ENCODE peak calls at places on chromosomes 6 and 20, in six cellular contexts. P is IMR-90, D is transverse colon, O is fibroblast of lung, R is left lung, B is K562. H is an unnamed sample.

GRCh38 chr6:163443985-163444553 is 29.6 kb downstream of the QKI start:
- DNase-seq in P (no peak), D (no peak), O (no peak), R (no peak), B (peak; percentile 32), H (no peak)

GRCh38 chr20:44728835-44729342 is 13.7 kb downstream of the CCN5 start:
- DNase-seq in P (peak; percentile 68), D (no peak), O (peak; percentile 84), R (peak; percentile 87), B (no peak), H (peak; percentile 55)

GRCh38 chr6:125962900-125963497 is 6.4 kb downstream of the HINT3 start:
- DNase-seq in P (no peak), D (no peak), O (no peak), R (no peak), B (no peak), H (no peak)

GRCh38 chr20:45279992-45280391 is 25.6 kb upstream of the SLPI start:
- DNase-seq in P (no peak), D (no peak), O (no peak), R (no peak), B (no peak), H (no peak)

GRCh38 chr6:108875161-108875555 is 26.9 kb downstream of the ARMC2 start:
- DNase-seq in P (no peak), D (no peak), O (no peak), R (no peak), B (no peak), H (no peak)

GRCh38 chr20:42254673-42255072 is 636.5 kb upstream of the CHD6 start:
- DNase-seq in P (no peak), D (no peak), O (no peak), R (no peak), B (no peak), H (no peak)

GRCh38 chr6:167161895-167162467 is 4.2 kb upstream of the GPR31 start:
- DNase-seq in P (no peak), D (no peak), O (no peak), R (no peak), B (no peak), H (no peak)

GRCh38 chr6:3208096-3208774 is 19.2 kb downstream of the TUBB2B start:
- DNase-seq in P (peak; percentile 95), D (no peak), O (peak; percentile 95), R (no peak), B (peak; percentile 27), H (peak; percentile 39)

GRCh38 chr20:16821211-16822089 is 73.3 kb downstream of the OTOR start:
- DNase-seq in P (peak; percentile 29), D (peak; percentile 9), O (peak; percentile 48), R (no peak), B (peak; percentile 30), H (peak; percentile 23)

GRCh38 chr6:107657373-107657754 is 166.7 kb downstream of the SCML4 start:
- DNase-seq in P (no peak), D (no peak), O (no peak), R (no peak), B (no peak), H (no peak)

GRCh38 chr20:35490736-35491181 is 35.4 kb downstream of the CEP250 start:
- DNase-seq in P (no peak), D (peak; percentile 47), O (no peak), R (no peak), B (no peak), H (no peak)

GRCh38 chr6:24630861-24631505 is 15.0 kb downstream of the KIAA0319 start:
- DNase-seq in P (no peak), D (no peak), O (no peak), R (no peak), B (no peak), H (no peak)

GRCh38 chr6:115613488-115613887 is 447.2 kb downstream of the FRK start:
- DNase-seq in P (peak; percentile 94), D (no peak), O (peak; percentile 96), R (no peak), B (no peak), H (no peak)

GRCh38 chr20:46894579-46894958 is at the start of gene EYA2:
- DNase-seq in P (peak; percentile 25), D (peak; percentile 16), O (no peak), R (no peak), B (no peak), H (peak; percentile 81)

GRCh38 chr6:158909938-158910337 is 90.1 kb downstream of the RSPH3 start:
- DNase-seq in P (no peak), D (no peak), O (no peak), R (no peak), B (no peak), H (no peak)

GRCh38 chr6:166006593-166007301 is 160.9 kb downstream of the TBXT start:
- DNase-seq in P (peak; percentile 89), D (no peak), O (peak; percentile 88), R (no peak), B (no peak), H (no peak)

GRCh38 chr6:66638099-66638498 is 931.1 kb upstream of the EYS start:
- DNase-seq in P (no peak), D (no peak), O (no peak), R (no peak), B (no peak), H (no peak)

GRCh38 chr6:23174781-23175361 is 605.5 kb downstream of the HDGFL1 start:
- DNase-seq in P (peak; percentile 97), D (no peak), O (peak; percentile 97), R (no peak), B (no peak), H (no peak)

DNA sequence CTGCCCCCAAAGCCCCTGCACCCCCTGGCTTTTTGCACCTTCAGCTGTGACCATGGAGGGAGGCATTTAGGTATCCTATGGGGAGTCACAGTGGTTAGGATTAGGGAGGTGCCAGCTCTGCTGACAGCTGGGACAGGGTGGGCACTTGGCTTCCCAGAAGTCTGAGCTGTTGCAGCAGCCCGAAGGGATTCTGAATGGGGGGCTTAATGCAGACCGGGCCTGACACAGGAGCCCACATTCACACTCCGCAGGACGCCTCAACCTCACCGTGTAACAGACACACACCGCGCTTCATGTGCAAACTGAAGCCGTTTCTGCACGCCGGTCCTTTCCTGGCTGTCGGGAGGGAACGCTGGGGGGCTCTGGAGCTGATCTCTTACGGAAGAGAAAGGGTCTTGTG is 1.9 kb downstream of the EBF4 start:
- DNase-seq in P (no peak), D (no peak), O (no peak), R (no peak), B (no peak), H (no peak)
- H3K4me3 ChIP-seq in P (no peak overlapping the region), D (no peak overlapping the region), O (no peak overlapping the region), R (no peak overlapping the region), B (no peak overlapping the region), H (no peak overlapping the region)

GRCh38 chr6:135088232-135088760 is 33.7 kb upstream of the HBS1L start:
- DNase-seq in P (no peak), D (no peak), O (no peak), R (no peak), B (no peak), H (no peak)

GRCh38 chr6:135087803-135088202 is 33.2 kb upstream of the HBS1L start:
- DNase-seq in P (no peak), D (no peak), O (no peak), R (no peak), B (no peak), H (no peak)

GRCh38 chr6:135090819-135091218 is 36.2 kb upstream of the HBS1L start:
- DNase-seq in P (no peak), D (no peak), O (no peak), R (no peak), B (no peak), H (no peak)

GRCh38 chr6:135088818-135089809 is 34.5 kb upstream of the HBS1L start:
- DNase-seq in P (peak; percentile 72), D (no peak), O (peak; percentile 66), R (no peak), B (peak; percentile 52), H (peak; percentile 41)

GRCh38 chr6:135089901-135090300 is 35.3 kb upstream of the HBS1L start:
- DNase-seq in P (no peak), D (no peak), O (no peak), R (no peak), B (no peak), H (no peak)
- H3K4me1 ChIP-seq in P (no peaks in the 10 kb centered on the region), D (no peaks in the 10 kb centered on the region), O (no peaks in the 10 kb centered on the region), R (no peaks in the 10 kb centered on the region), B (peaks cover 85% of the 10 kb centered on the region), H (peaks cover 10% of the 10 kb centered on the region)

GRCh38 chr20:33676121-33676520 is 1.9 kb upstream of the NECAB3 start:
- DNase-seq in P (no peak), D (no peak), O (no peak), R (no peak), B (no peak), H (no peak)
- H3K27ac ChIP-seq in P (no peak overlapping the region), D (peak overlapping the region; percentile 96), O (no peak overlapping the region), R (peak overlapping the region; percentile 88), B (no peak overlapping the region), H (no peak overlapping the region)

GRCh38 chr6:111832833-111833418 is 40.3 kb downstream of the FYN start:
- DNase-seq in P (no peak), D (no peak), O (no peak), R (no peak), B (no peak), H (no peak)

GRCh38 chr6:111830003-111830402 is 43.2 kb downstream of the FYN start:
- DNase-seq in P (no peak), D (no peak), O (no peak), R (no peak), B (no peak), H (no peak)

GRCh38 chr6:111828799-111829198 is 44.5 kb downstream of the FYN start:
- DNase-seq in P (no peak), D (no peak), O (no peak), R (no peak), B (no peak), H (no peak)

GRCh38 chr6:111829581-111829980 is 43.7 kb downstream of the FYN start:
- DNase-seq in P (no peak), D (no peak), O (no peak), R (no peak), B (no peak), H (no peak)

GRCh38 chr6:111831408-111831807 is 41.8 kb downstream of the FYN start:
- DNase-seq in P (no peak), D (no peak), O (no peak), R (no peak), B (no peak), H (no peak)
- H3K4me3 ChIP-seq in P (no peak overlapping the region), D (no peak overlapping the region), O (no peak overlapping the region), R (no peak overlapping the region), B (no peak overlapping the region), H (no peak overlapping the region)

GRCh38 chr20:36835453-36836198 is 40.3 kb upstream of the TLDC2 start:
- DNase-seq in P (peak; percentile 96), D (peak; percentile 94), O (peak; percentile 95), R (peak; percentile 99), B (peak; percentile 100), H (peak; percentile 99)
- H3K4me1 ChIP-seq in P (peaks cover 42% of the 10 kb centered on the region), D (peaks cover 47% of the 10 kb centered on the region), O (peaks cover 47% of the 10 kb centered on the region), R (peaks cover 20% of the 10 kb centered on the region), B (peaks cover 17% of the 10 kb centered on the region), H (peaks cover 34% of the 10 kb centered on the region)